ENCODE peak calls at places on chromosomes 11 and 22, in five cellular contexts. K is stomach, Q is spleen, A is Peyer's patch, U is heart left ventricle. V is an unnamed sample.

GRCh38 chr11:76185931-76186401 is 20.3 kb downstream of the WNT11 start:
- DNase-seq in K (no peak), Q (no peak), A (no peak), U (no peak), V (no peak)

GRCh38 chr11:62195945-62196344 is 5.9 kb downstream of the SCGB1D1 start:
- DNase-seq in K (no peak), Q (no peak), A (no peak), U (no peak), V (no peak)

GRCh38 chr11:47299078-47299477 is 29.1 kb downstream of the MADD start:
- DNase-seq in K (no peak), Q (no peak), A (no peak), U (no peak), V (no peak)

GRCh38 chr22:43561421-43562178 is 149.8 kb downstream of the MPPED1 start:
- DNase-seq in K (no peak), Q (no peak), A (peak; percentile 21), U (no peak), V (no peak)

GRCh38 chr11:71429701-71430100 is 18.5 kb downstream of the DHCR7 start:
- DNase-seq in K (no peak), Q (no peak), A (no peak), U (no peak), V (no peak)

GRCh38 chr11:117618273-117618672 is 178.7 kb downstream of the DSCAML1 start:
- DNase-seq in K (no peak), Q (no peak), A (no peak), U (no peak), V (no peak)

GRCh38 chr11:92670293-92670890 is 299.1 kb upstream of the MTNR1B start:
- DNase-seq in K (no peak), Q (no peak), A (no peak), U (no peak), V (no peak)

GRCh38 chr11:59706518-59707285 is 6.9 kb downstream of the OR10V1 start:
- DNase-seq in K (peak; percentile 86), Q (no peak), A (peak; percentile 64), U (no peak), V (no peak)

GRCh38 chr11:126153999-126154398 is 57.5 kb downstream of the RPUSD4 start:
- DNase-seq in K (no peak), Q (peak; percentile 23), A (peak; percentile 81), U (no peak), V (no peak)

GRCh38 chr11:61327669-61328071 is 5.2 kb downstream of the DDB1 start:
- DNase-seq in K (no peak), Q (no peak), A (no peak), U (no peak), V (no peak)

GRCh38 chr11:57249384-57250319 is 12.6 kb upstream of the APLNR start:
- DNase-seq in K (peak; percentile 71), Q (peak; percentile 81), A (peak; percentile 77), U (peak; percentile 59), V (no peak)

GRCh38 chr11:15969701-15970329 is 386.5 kb downstream of the SOX6 start:
- DNase-seq in K (no peak), Q (no peak), A (no peak), U (no peak), V (no peak)

GRCh38 chr11:3122775-3123201 is 42.3 kb downstream of the OSBPL5 start:
- DNase-seq in K (no peak), Q (peak; percentile 68), A (no peak), U (peak; percentile 30), V (no peak)

GRCh38 chr11:129412501-129412900 is 36.9 kb downstream of the BARX2 start:
- DNase-seq in K (peak; percentile 35), Q (no peak), A (peak; percentile 63), U (no peak), V (no peak)

GRCh38 chr11:110243804-110244203 is 52.6 kb downstream of the RDX start:
- DNase-seq in K (no peak), Q (no peak), A (no peak), U (no peak), V (no peak)

GRCh38 chr11:92443109-92443508 is 218.5 kb downstream of the FAT3 start:
- DNase-seq in K (no peak), Q (no peak), A (no peak), U (no peak), V (no peak)

GRCh38 chr11:112962854-112963367 is 1.7 kb downstream of the NCAM1 start:
- DNase-seq in K (peak; percentile 72), Q (peak; percentile 78), A (peak; percentile 57), U (peak; percentile 81), V (no peak)

GRCh38 chr11:119369035-119369925 is 12.2 kb downstream of the USP2 start:
- DNase-seq in K (no peak), Q (no peak), A (peak; percentile 78), U (no peak), V (no peak)

GRCh38 chr22:39493759-39494158 is 8.3 kb upstream of the MIEF1 start:
- DNase-seq in K (no peak), Q (no peak), A (no peak), U (no peak), V (no peak)

GRCh38 chr11:68077617-68078592 is 39.1 kb downstream of the TCIRG1 start:
- DNase-seq in K (peak; percentile 50), Q (no peak), A (peak; percentile 53), U (no peak), V (no peak)

GRCh38 chr11:69497221-69497787 is 15.8 kb downstream of the LINC01488 start:
- DNase-seq in K (peak; percentile 80), Q (peak; percentile 61), A (no peak), U (peak; percentile 94), V (no peak)

GRCh38 chr22:23838686-23839468 is at the start of gene DERL3:
- DNase-seq in K (peak; percentile 99), Q (peak; percentile 99), A (peak; percentile 100), U (peak; percentile 99), V (peak; percentile 97)

GRCh38 chr11:114155116-114155515 is 95.6 kb downstream of the ZBTB16 start:
- DNase-seq in K (no peak), Q (no peak), A (no peak), U (no peak), V (no peak)

GRCh38 chr11:126076641-126077040 is 14.0 kb upstream of the CDON start:
- DNase-seq in K (no peak), Q (no peak), A (no peak), U (no peak), V (no peak)

GRCh38 chr22:16824718-16825687 is at the start of gene XKR3:
- DNase-seq in K (no peak), Q (no peak), A (no peak), U (no peak), V (no peak)

GRCh38 chr11:61509058-61510029 is 795 bp downstream of the LRRC10B start:
- DNase-seq in K (peak; percentile 77), Q (peak; percentile 85), A (peak; percentile 68), U (peak; percentile 80), V (no peak)

GRCh38 chr11:119483341-119483880 is 60.4 kb upstream of the THY1 start:
- DNase-seq in K (peak; percentile 15), Q (peak; percentile 62), A (peak; percentile 22), U (peak; percentile 18), V (no peak)

GRCh38 chr11:6194065-6194581 is 4.9 kb upstream of the OR52W1 start:
- DNase-seq in K (no peak), Q (no peak), A (no peak), U (no peak), V (no peak)

GRCh38 chr11:2436013-2436520 is 8.2 kb downstream of the TRPM5 start:
- DNase-seq in K (no peak), Q (peak; percentile 73), A (no peak), U (no peak), V (no peak)

DNA sequence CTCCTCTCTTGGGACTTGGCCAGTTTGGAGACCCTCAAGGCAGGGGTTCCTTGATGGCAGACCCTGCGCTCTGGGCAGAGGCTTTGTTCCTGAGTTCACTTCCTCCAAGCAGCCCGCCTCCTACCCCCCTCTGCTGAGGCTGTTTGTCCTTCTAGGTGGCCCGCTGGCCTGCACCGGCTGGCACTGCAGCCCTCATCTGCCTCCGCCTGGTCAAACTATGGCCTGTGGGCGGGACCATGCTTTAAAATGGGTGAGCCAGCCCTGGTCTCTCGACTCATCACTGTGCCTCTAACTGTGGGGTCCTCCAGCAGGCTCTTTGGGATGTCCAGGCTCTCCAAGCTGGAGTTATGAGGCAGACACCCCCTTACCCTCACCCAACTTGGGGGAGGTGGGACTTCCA is 114.2 kb upstream of the SLC22A12 start:
- DNase-seq in K (no peak), Q (no peak), A (no peak), U (no peak), V (no peak)
- H3K27me3 ChIP-seq in K (no peaks in the 10 kb centered on the region), Q (no peaks in the 10 kb centered on the region), A (no peaks in the 10 kb centered on the region), U (no peaks in the 10 kb centered on the region), V (no peaks in the 10 kb centered on the region)

GRCh38 chr11:75029836-75030631 is 41.3 kb downstream of the NEU3 start:
- DNase-seq in K (no peak), Q (no peak), A (no peak), U (no peak), V (no peak)
- TF ChIP-seq POLR2A in K (no peak), Q (no peak), A (no peak), U (no peak), V (no peak)

GRCh38 chr11:35930466-35930865 is 13.4 kb upstream of the LDLRAD3 start:
- DNase-seq in K (no peak), Q (no peak), A (no peak), U (no peak), V (no peak)

GRCh38 chr11:35927067-35927466 is 16.8 kb upstream of the LDLRAD3 start:
- DNase-seq in K (no peak), Q (no peak), A (no peak), U (no peak), V (no peak)

GRCh38 chr11:35928688-35929087 is 15.2 kb upstream of the LDLRAD3 start:
- DNase-seq in K (no peak), Q (no peak), A (no peak), U (no peak), V (no peak)

GRCh38 chr11:35923452-35923851 is 20.4 kb upstream of the LDLRAD3 start:
- DNase-seq in K (no peak), Q (no peak), A (no peak), U (no peak), V (no peak)

GRCh38 chr11:35927730-35928129 is 16.1 kb upstream of the LDLRAD3 start:
- DNase-seq in K (peak; percentile 46), Q (peak; percentile 77), A (peak; percentile 80), U (peak; percentile 54), V (peak; percentile 3)
- H3K27ac ChIP-seq in K (no peak overlapping the region), Q (no peak overlapping the region), A (no peak overlapping the region), U (no peak overlapping the region), V (peak overlapping the region; percentile 35)

DNA sequence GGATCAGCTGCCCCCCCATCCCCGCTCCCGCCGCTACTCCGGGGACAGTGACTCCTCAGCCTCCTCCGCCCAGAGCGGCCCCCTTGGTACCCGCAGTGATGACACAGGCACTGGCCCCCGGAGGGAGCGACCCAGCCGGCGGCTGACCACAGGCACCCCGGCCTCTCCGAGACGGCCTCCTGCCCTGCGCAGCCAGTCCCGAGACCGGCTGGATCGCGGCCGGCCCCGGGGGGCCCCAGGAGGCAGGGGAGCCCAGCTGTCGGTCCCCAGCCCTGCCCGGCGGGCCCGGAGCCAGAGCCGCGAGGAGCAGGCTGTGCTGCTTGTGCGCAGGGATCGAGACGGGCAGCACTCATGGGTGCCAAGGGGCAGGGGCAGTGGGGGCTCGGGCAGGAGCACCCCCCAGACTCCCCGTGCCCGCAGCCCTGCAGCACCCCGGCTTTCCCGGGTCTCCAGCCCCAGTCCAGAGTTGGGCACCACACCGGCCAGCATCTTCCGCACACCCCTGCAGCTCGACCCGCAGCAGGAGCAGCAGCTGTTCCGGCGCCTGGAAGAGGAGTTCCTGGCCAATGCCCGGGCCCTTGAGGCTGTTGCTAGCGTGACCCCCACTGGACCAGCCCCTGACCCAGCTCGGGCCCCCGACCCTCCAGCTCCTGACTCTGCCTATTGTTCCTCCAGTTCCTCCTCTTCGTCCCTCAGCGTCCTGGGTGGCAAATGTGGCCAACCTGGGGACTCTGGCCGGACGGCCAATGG is 3.9 kb downstream of the RASL10A start:
- DNase-seq in K (no peak), Q (peak; percentile 77), A (peak; percentile 47), U (peak; percentile 44), V (no peak)
- H3K27me3 ChIP-seq in K (peaks cover 15% of the 10 kb centered on the region), Q (peaks cover 79% of the 10 kb centered on the region), A (peaks cover 19% of the 10 kb centered on the region), U (peaks cover 23% of the 10 kb centered on the region), V (peaks cover 5% of the 10 kb centered on the region)